ENCODE peak calls at places on chromosomes 5 and 9, in five cellular contexts. W, N, V, B and X are unnamed samples.

GRCh38 chr5:41109186-41109585 is 38.0 kb upstream of the MROH2B start:
- DNase-seq in W (no peak), N (no peak), V (no peak), B (no peak), X (no peak)

GRCh38 chr5:171152382-171152781 is 156.7 kb upstream of the TLX3 start:
- DNase-seq in W (peak), N (no peak), V (no peak), B (no peak), X (no peak)

GRCh38 chr5:56588636-56589485 is 226.5 kb upstream of the MAP3K1 start:
- DNase-seq in W (no peak), N (peak), V (peak), B (peak), X (peak)

GRCh38 chr5:93899026-93899600 is 157.7 kb upstream of the POU5F2 start:
- DNase-seq in W (no peak), N (no peak), V (no peak), B (no peak), X (no peak)

GRCh38 chr5:127647361-127647958 is 1.4 kb upstream of the CTXN3 start:
- DNase-seq in W (no peak), N (no peak), V (no peak), B (no peak), X (no peak)

GRCh38 chr9:35073276-35073607 is 817 bp upstream of the VCP start:
- DNase-seq in W (no peak), N (no peak), V (no peak), B (no peak), X (no peak)

GRCh38 chr5:178435321-178436238 is 154.6 kb downstream of the COL23A1 start:
- DNase-seq in W (no peak), N (no peak), V (no peak), B (no peak), X (no peak)

GRCh38 chr9:14768561-14769234 is 46.2 kb upstream of the CER1 start:
- DNase-seq in W (peak), N (peak), V (no peak), B (peak), X (peak)

GRCh38 chr9:2677927-2678889 is 39.1 kb upstream of the KCNV2 start:
- DNase-seq in W (no peak), N (no peak), V (no peak), B (no peak), X (no peak)

GRCh38 chr5:151885138-151885908 is 39.3 kb downstream of the GLRA1 start:
- DNase-seq in W (no peak), N (no peak), V (no peak), B (no peak), X (no peak)

GRCh38 chr5:60597570-60597969 is 102.4 kb downstream of the DEPDC1B start:
- DNase-seq in W (no peak), N (no peak), V (no peak), B (no peak), X (no peak)

GRCh38 chr5:61348437-61348836 is 16.4 kb downstream of the ZSWIM6 start:
- DNase-seq in W (no peak), N (no peak), V (no peak), B (no peak), X (no peak)

GRCh38 chr5:17000296-17000939 is 64.3 kb upstream of the MYO10 start:
- DNase-seq in W (peak), N (no peak), V (no peak), B (no peak), X (no peak)

GRCh38 chr5:51559390-51559789 is 176.1 kb downstream of the ISL1 start:
- DNase-seq in W (no peak), N (no peak), V (no peak), B (no peak), X (no peak)

GRCh38 chr5:1298067-1298551 is 3.2 kb upstream of the TERT start:
- DNase-seq in W (no peak), N (no peak), V (no peak), B (no peak), X (no peak)

GRCh38 chr5:154583545-154584168 is 105.6 kb upstream of the HAND1 start:
- DNase-seq in W (no peak), N (no peak), V (no peak), B (no peak), X (no peak)

GRCh38 chr5:58462623-58463230 is 2.8 kb upstream of the PLK2 start:
- DNase-seq in W (peak), N (peak), V (no peak), B (no peak), X (peak)

GRCh38 chr9:128633057-128633456 is 23.6 kb downstream of the DYNC2I2 start:
- DNase-seq in W (no peak), N (no peak), V (no peak), B (no peak), X (no peak)

GRCh38 chr5:147391781-147392180 is 118.1 kb downstream of the DPYSL3 start:
- DNase-seq in W (peak), N (peak), V (no peak), B (peak), X (peak)

GRCh38 chr5:160119905-160120266 is 636 bp upstream of the PWWP2A start:
- DNase-seq in W (no peak), N (no peak), V (no peak), B (no peak), X (no peak)

GRCh38 chr5:160116991-160117390 is 2.3 kb downstream of the PWWP2A start:
- DNase-seq in W (no peak), N (no peak), V (no peak), B (no peak), X (no peak)

GRCh38 chr5:160118349-160119141 is 705 bp downstream of the PWWP2A start:
- DNase-seq in W (no peak), N (no peak), V (peak), B (peak), X (no peak)

GRCh38 chr5:160119142-160119904 is at the start of gene PWWP2A:
- DNase-seq in W (peak), N (peak), V (peak), B (peak), X (peak)
- TF ChIP-seq CTCF in W (no peak), N (no peak), V (no peak), B (peak), X (no peak)

GRCh38 chr9:94613003-94613402 is 19.4 kb upstream of the FBP2 start:
- DNase-seq in W (no peak), N (no peak), V (no peak), B (no peak), X (no peak)
- TF ChIP-seq CTCF in W (peak), N (no peak), V (no peak), B (no peak), X (no peak)

GRCh38 chr5:54956922-54957321 is 28.5 kb downstream of the ESM1 start:
- DNase-seq in W (no peak), N (no peak), V (no peak), B (no peak), X (no peak)

GRCh38 chr5:54965806-54966205 is 19.6 kb downstream of the ESM1 start:
- DNase-seq in W (no peak), N (no peak), V (no peak), B (no peak), X (no peak)

GRCh38 chr5:54964405-54964804 is 21.0 kb downstream of the ESM1 start:
- DNase-seq in W (no peak), N (no peak), V (no peak), B (no peak), X (no peak)

GRCh38 chr5:54959673-54960418 is 25.5 kb downstream of the ESM1 start:
- DNase-seq in W (no peak), N (peak), V (no peak), B (no peak), X (peak)
- TF ChIP-seq CTCF in W (peak), N (no peak), V (no peak), B (no peak), X (peak)

DNA sequence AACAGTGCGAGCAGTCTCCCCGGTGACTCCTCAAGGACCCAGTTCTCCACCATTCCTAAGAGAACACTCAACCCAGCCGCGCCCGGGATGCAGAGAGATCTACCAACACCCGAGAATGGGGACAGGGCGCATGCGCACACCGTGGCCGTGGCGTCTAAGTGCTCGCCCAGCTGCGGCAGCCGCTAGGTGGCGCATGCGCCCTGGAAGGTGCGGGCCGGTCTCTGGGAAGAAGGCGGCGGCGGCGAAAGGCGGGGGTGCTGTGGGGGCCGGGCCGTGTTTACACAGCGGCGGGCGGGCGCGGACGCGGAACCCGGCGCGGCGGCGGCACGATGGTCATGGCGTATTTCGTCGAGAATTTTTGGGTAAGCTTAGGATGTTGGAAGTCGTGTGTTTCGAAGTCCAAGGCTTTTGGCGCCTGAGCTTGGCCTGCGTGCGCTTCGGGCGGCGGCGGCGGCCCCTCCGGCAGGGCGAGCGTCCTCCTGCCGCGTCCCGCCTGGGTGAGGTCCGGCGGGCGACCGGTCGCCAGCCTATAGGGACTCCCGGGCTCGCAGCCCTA is at the start of gene FCHO2:
- DNase-seq in W (peak), N (peak), V (peak), B (peak), X (peak)
- TF ChIP-seq CTCF in W (peak), N (peak), V (peak), B (peak), X (peak)

GRCh38 chr9:137833721-137834613 is 43.6 kb upstream of the CACNA1B start:
- DNase-seq in W (no peak), N (no peak), V (no peak), B (no peak), X (no peak)

GRCh38 chr9:137832830-137833590 is 44.6 kb upstream of the CACNA1B start:
- DNase-seq in W (no peak), N (no peak), V (no peak), B (no peak), X (no peak)

GRCh38 chr9:137836831-137837241 is 40.7 kb upstream of the CACNA1B start:
- DNase-seq in W (no peak), N (peak), V (no peak), B (no peak), X (no peak)

GRCh38 chr9:137836151-137836830 is 41.3 kb upstream of the CACNA1B start:
- DNase-seq in W (no peak), N (no peak), V (no peak), B (no peak), X (no peak)

GRCh38 chr9:137834846-137835546 is 42.6 kb upstream of the CACNA1B start:
- DNase-seq in W (no peak), N (no peak), V (no peak), B (no peak), X (no peak)
- TF ChIP-seq CTCF in W (no peak), N (no peak), V (no peak), B (no peak), X (no peak)

GRCh38 chr5:142654578-142655042 is 31.3 kb downstream of the FGF1 start:
- DNase-seq in W (no peak), N (no peak), V (no peak), B (no peak), X (no peak)
- TF ChIP-seq CTCF in W (no peak), N (no peak), V (no peak), B (no peak), X (peak)

GRCh38 chr5:176619203-176619568 is 9.2 kb upstream of the GPRIN1 start:
- DNase-seq in W (peak), N (peak), V (peak), B (no peak), X (peak)
- TF ChIP-seq CTCF in W (peak), N (peak), V (no peak), B (no peak), X (no peak)

DNA sequence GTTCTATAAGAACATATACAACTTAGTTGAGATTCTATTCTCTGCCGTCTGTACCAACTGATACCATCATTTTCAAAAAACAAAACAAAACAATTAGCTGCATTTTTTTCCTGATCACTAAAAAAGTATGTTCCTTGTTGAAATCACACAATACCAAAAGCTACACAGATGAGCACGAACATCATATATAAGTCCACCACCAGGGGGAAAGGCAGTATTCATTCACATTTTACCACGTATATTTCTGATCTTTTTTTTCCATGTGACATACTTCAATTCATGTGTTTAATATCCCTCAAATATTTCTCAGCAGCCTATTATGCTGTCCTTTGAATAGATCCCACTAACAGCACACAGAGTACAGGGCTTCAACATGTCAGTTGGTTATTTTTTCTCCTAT is 40.6 kb downstream of the IRX2 start:
- DNase-seq in W (peak), N (no peak), V (no peak), B (no peak), X (no peak)
- TF ChIP-seq CTCF in W (peak), N (peak), V (no peak), B (no peak), X (peak)

GRCh38 chr9:36999728-37000333 is 34.2 kb downstream of the PAX5 start:
- DNase-seq in W (no peak), N (no peak), V (no peak), B (no peak), X (no peak)
- TF ChIP-seq CTCF in W (no peak), N (no peak), V (no peak), B (no peak), X (no peak)